ENCODE peak calls at places on chromosomes 6 and 20, in five cellular contexts. C is stimulated activated CD8-positive, alpha-beta memory T cell treated with anti-CD3 and anti-CD28 coated beads, Interleukin-12 subunit alpha, Interleukin-12 subunit beta, amount 100 ng/mL, for 4 hours; J is DMS79; T is stimulated activated CD4-positive, alpha-beta T cell treated with anti-CD3 and anti-CD28 coated beads, Interleukin-2, amount 100 ng/mL, for 24 hours; W is foreskin fibroblast. A is an unnamed sample.

GRCh38 chr6:133621751-133622150 is 267.2 kb upstream of the TCF21 start:
- DNase-seq in W (peak), J (no peak), T (no peak), C (no peak), A (no peak)

GRCh38 chr6:30450908-30451818 is 38.1 kb upstream of the HLA-E start:
- DNase-seq in J (peak), T (peak), W (peak), C (peak), A (peak)

GRCh38 chr20:47196091-47197081 is 160.1 kb downstream of the ZMYND8 start:
- DNase-seq in W (peak), T (peak), J (peak), C (peak), A (peak)

GRCh38 chr6:7112741-7113313 is 5.1 kb downstream of the RREB1 start:
- DNase-seq in T (peak), C (no peak), W (no peak), J (peak), A (no peak)

GRCh38 chr6:29827579-29828470 is at the start of gene HLA-G:
- DNase-seq in J (no peak), W (no peak), T (peak), C (no peak), A (peak)

GRCh38 chr6:57313711-57314471 is 3.5 kb upstream of the PRIM2 start:
- DNase-seq in J (no peak), T (no peak), C (no peak), W (peak), A (no peak)

GRCh38 chr20:11305406-11305805 is 612.3 kb upstream of the BTBD3 start:
- DNase-seq in C (no peak), W (no peak), T (no peak), J (no peak), A (no peak)

GRCh38 chr6:2103644-2104523 is 141.5 kb downstream of the GMDS start:
- DNase-seq in C (no peak), W (peak), T (no peak), J (no peak), A (no peak)

GRCh38 chr6:74871757-74872156 is 334.1 kb downstream of the COL12A1 start:
- DNase-seq in W (peak), T (no peak), J (no peak), C (no peak), A (no peak)

GRCh38 chr6:13613029-13613594 is 2.0 kb upstream of the NOL7 start:
- DNase-seq in J (no peak), T (no peak), C (no peak), W (no peak), A (no peak)

GRCh38 chr6:53469163-53469562 is 75.7 kb downstream of the GCLC start:
- DNase-seq in J (no peak), T (no peak), W (no peak), C (no peak), A (no peak)

GRCh38 chr6:148457137-148457842 is 114.7 kb downstream of the SASH1 start:
- DNase-seq in J (no peak), W (peak), C (no peak), T (no peak), A (no peak)

GRCh38 chr6:5590187-5590586 is 328.9 kb downstream of the FARS2 start:
- DNase-seq in T (no peak), C (no peak), J (peak), W (no peak), A (peak)

GRCh38 chr6:169256518-169256917 is 2.9 kb upstream of the THBS2 start:
- DNase-seq in J (no peak), T (no peak), C (no peak), W (no peak), A (no peak)